ENCODE peak calls at places on chromosomes 3 and 15, in ten cellular contexts. One of them, this sample, is unnamed.

GRCh38 chr15:57541805-57542504 is 49.7 kb upstream of the MYZAP start:
- DNase-seq in EH: peak
- DNase-seq in Jurkat, Clone E6-1: peak
- DNase-seq in transverse colon: peak
- DNase-seq in CD8-positive, alpha-beta T cell: peak
- DNase-seq in effector memory CD8-positive, alpha-beta T cell: no peak
- DNase-seq in activated CD8-positive, alpha-beta memory T cell treated with anti-CD3 and anti-CD28 coated beads, Interleukin-2, amount 50 U/mL, for 48 hours: peak
- DNase-seq in CD8-positive, alpha-beta memory T cell: no peak
- DNase-seq in hepatocyte: peak
- DNase-seq in RKO: peak
- DNase-seq in this sample: peak

GRCh38 chr3:162096874-162097273 is 600.3 kb downstream of the OTOL1 start:
- DNase-seq in hepatocyte: no peak
- DNase-seq in CD8-positive, alpha-beta T cell: no peak
- DNase-seq in activated CD8-positive, alpha-beta memory T cell treated with anti-CD3 and anti-CD28 coated beads, Interleukin-2, amount 50 U/mL, for 48 hours: no peak
- DNase-seq in EH: no peak
- DNase-seq in transverse colon: no peak
- DNase-seq in Jurkat, Clone E6-1: no peak
- DNase-seq in CD8-positive, alpha-beta memory T cell: no peak
- DNase-seq in effector memory CD8-positive, alpha-beta T cell: no peak
- DNase-seq in RKO: peak
- DNase-seq in this sample: no peak

GRCh38 chr3:113353678-113354077 is 87.6 kb downstream of the CFAP44 start:
- DNase-seq in CD8-positive, alpha-beta memory T cell: no peak
- DNase-seq in Jurkat, Clone E6-1: no peak
- DNase-seq in CD8-positive, alpha-beta T cell: no peak
- DNase-seq in effector memory CD8-positive, alpha-beta T cell: no peak
- DNase-seq in hepatocyte: no peak
- DNase-seq in EH: no peak
- DNase-seq in transverse colon: no peak
- DNase-seq in RKO: no peak
- DNase-seq in activated CD8-positive, alpha-beta memory T cell treated with anti-CD3 and anti-CD28 coated beads, Interleukin-2, amount 50 U/mL, for 48 hours: no peak
- DNase-seq in this sample: no peak

GRCh38 chr15:80890341-80890972 is 99.2 kb downstream of the MESD start:
- DNase-seq in RKO: no peak
- DNase-seq in effector memory CD8-positive, alpha-beta T cell: no peak
- DNase-seq in EH: peak
- DNase-seq in CD8-positive, alpha-beta memory T cell: no peak
- DNase-seq in transverse colon: no peak
- DNase-seq in CD8-positive, alpha-beta T cell: no peak
- DNase-seq in Jurkat, Clone E6-1: no peak
- DNase-seq in activated CD8-positive, alpha-beta memory T cell treated with anti-CD3 and anti-CD28 coated beads, Interleukin-2, amount 50 U/mL, for 48 hours: no peak
- DNase-seq in hepatocyte: no peak
- DNase-seq in this sample: no peak

GRCh38 chr3:3745693-3746092 is 53.5 kb upstream of the LRRN1 start:
- DNase-seq in Jurkat, Clone E6-1: no peak
- DNase-seq in CD8-positive, alpha-beta memory T cell: no peak
- DNase-seq in EH: no peak
- DNase-seq in CD8-positive, alpha-beta T cell: no peak
- DNase-seq in activated CD8-positive, alpha-beta memory T cell treated with anti-CD3 and anti-CD28 coated beads, Interleukin-2, amount 50 U/mL, for 48 hours: no peak
- DNase-seq in hepatocyte: no peak
- DNase-seq in RKO: no peak
- DNase-seq in effector memory CD8-positive, alpha-beta T cell: no peak
- DNase-seq in transverse colon: no peak
- DNase-seq in this sample: no peak

GRCh38 chr15:87144775-87145174 is 1065.1 kb downstream of the AGBL1 start:
- DNase-seq in activated CD8-positive, alpha-beta memory T cell treated with anti-CD3 and anti-CD28 coated beads, Interleukin-2, amount 50 U/mL, for 48 hours: no peak
- DNase-seq in transverse colon: no peak
- DNase-seq in CD8-positive, alpha-beta memory T cell: no peak
- DNase-seq in hepatocyte: no peak
- DNase-seq in CD8-positive, alpha-beta T cell: no peak
- DNase-seq in EH: peak
- DNase-seq in effector memory CD8-positive, alpha-beta T cell: no peak
- DNase-seq in Jurkat, Clone E6-1: no peak
- DNase-seq in RKO: no peak
- DNase-seq in this sample: no peak

GRCh38 chr15:37789881-37790280 is 144.6 kb upstream of the TMCO5A start:
- DNase-seq in RKO: peak
- DNase-seq in Jurkat, Clone E6-1: no peak
- DNase-seq in CD8-positive, alpha-beta memory T cell: no peak
- DNase-seq in hepatocyte: no peak
- DNase-seq in activated CD8-positive, alpha-beta memory T cell treated with anti-CD3 and anti-CD28 coated beads, Interleukin-2, amount 50 U/mL, for 48 hours: no peak
- DNase-seq in effector memory CD8-positive, alpha-beta T cell: no peak
- DNase-seq in transverse colon: no peak
- DNase-seq in EH: peak
- DNase-seq in CD8-positive, alpha-beta T cell: no peak
- DNase-seq in this sample: no peak

GRCh38 chr15:33440911-33441310 is 130.1 kb downstream of the RYR3 start:
- DNase-seq in effector memory CD8-positive, alpha-beta T cell: no peak
- DNase-seq in hepatocyte: no peak
- DNase-seq in CD8-positive, alpha-beta T cell: no peak
- DNase-seq in transverse colon: no peak
- DNase-seq in Jurkat, Clone E6-1: no peak
- DNase-seq in RKO: no peak
- DNase-seq in CD8-positive, alpha-beta memory T cell: no peak
- DNase-seq in EH: no peak
- DNase-seq in activated CD8-positive, alpha-beta memory T cell treated with anti-CD3 and anti-CD28 coated beads, Interleukin-2, amount 50 U/mL, for 48 hours: no peak
- DNase-seq in this sample: no peak

GRCh38 chr3:72144773-72145505 is 360.0 kb upstream of the PROK2 start:
- DNase-seq in activated CD8-positive, alpha-beta memory T cell treated with anti-CD3 and anti-CD28 coated beads, Interleukin-2, amount 50 U/mL, for 48 hours: no peak
- DNase-seq in transverse colon: no peak
- DNase-seq in CD8-positive, alpha-beta memory T cell: no peak
- DNase-seq in RKO: no peak
- DNase-seq in Jurkat, Clone E6-1: peak
- DNase-seq in EH: no peak
- DNase-seq in CD8-positive, alpha-beta T cell: no peak
- DNase-seq in effector memory CD8-positive, alpha-beta T cell: no peak
- DNase-seq in hepatocyte: peak
- DNase-seq in this sample: no peak

GRCh38 chr15:74027688-74028087 is 33.2 kb downstream of the PML start:
- DNase-seq in EH: no peak
- DNase-seq in activated CD8-positive, alpha-beta memory T cell treated with anti-CD3 and anti-CD28 coated beads, Interleukin-2, amount 50 U/mL, for 48 hours: no peak
- DNase-seq in transverse colon: no peak
- DNase-seq in CD8-positive, alpha-beta memory T cell: no peak
- DNase-seq in CD8-positive, alpha-beta T cell: no peak
- DNase-seq in Jurkat, Clone E6-1: no peak
- DNase-seq in effector memory CD8-positive, alpha-beta T cell: no peak
- DNase-seq in RKO: no peak
- DNase-seq in hepatocyte: no peak
- DNase-seq in this sample: no peak

GRCh38 chr15:58065445-58066041 is at the start of gene ALDH1A2:
- DNase-seq in hepatocyte: peak
- DNase-seq in activated CD8-positive, alpha-beta memory T cell treated with anti-CD3 and anti-CD28 coated beads, Interleukin-2, amount 50 U/mL, for 48 hours: peak
- DNase-seq in transverse colon: peak
- DNase-seq in CD8-positive, alpha-beta T cell: no peak
- DNase-seq in CD8-positive, alpha-beta memory T cell: peak
- DNase-seq in EH: no peak
- DNase-seq in RKO: no peak
- DNase-seq in Jurkat, Clone E6-1: no peak
- DNase-seq in effector memory CD8-positive, alpha-beta T cell: no peak
- DNase-seq in this sample: no peak

GRCh38 chr3:23272820-23273219 is 69.7 kb downstream of the UBE2E2 start:
- DNase-seq in CD8-positive, alpha-beta memory T cell: no peak
- DNase-seq in RKO: no peak
- DNase-seq in CD8-positive, alpha-beta T cell: no peak
- DNase-seq in Jurkat, Clone E6-1: no peak
- DNase-seq in EH: no peak
- DNase-seq in transverse colon: no peak
- DNase-seq in hepatocyte: no peak
- DNase-seq in effector memory CD8-positive, alpha-beta T cell: no peak
- DNase-seq in activated CD8-positive, alpha-beta memory T cell treated with anti-CD3 and anti-CD28 coated beads, Interleukin-2, amount 50 U/mL, for 48 hours: no peak
- DNase-seq in this sample: no peak

GRCh38 chr3:171788546-171789351 is 21.5 kb downstream of the PLD1 start:
- DNase-seq in activated CD8-positive, alpha-beta memory T cell treated with anti-CD3 and anti-CD28 coated beads, Interleukin-2, amount 50 U/mL, for 48 hours: no peak
- DNase-seq in transverse colon: no peak
- DNase-seq in CD8-positive, alpha-beta T cell: no peak
- DNase-seq in effector memory CD8-positive, alpha-beta T cell: no peak
- DNase-seq in CD8-positive, alpha-beta memory T cell: no peak
- DNase-seq in hepatocyte: peak
- DNase-seq in EH: peak
- DNase-seq in Jurkat, Clone E6-1: peak
- DNase-seq in RKO: no peak
- DNase-seq in this sample: no peak

GRCh38 chr3:8629151-8630021 is 15.2 kb downstream of the SSUH2 start:
- DNase-seq in EH: peak
- DNase-seq in hepatocyte: peak
- DNase-seq in activated CD8-positive, alpha-beta memory T cell treated with anti-CD3 and anti-CD28 coated beads, Interleukin-2, amount 50 U/mL, for 48 hours: peak
- DNase-seq in transverse colon: peak
- DNase-seq in CD8-positive, alpha-beta T cell: peak
- DNase-seq in RKO: peak
- DNase-seq in effector memory CD8-positive, alpha-beta T cell: peak
- DNase-seq in CD8-positive, alpha-beta memory T cell: no peak
- DNase-seq in Jurkat, Clone E6-1: no peak
- DNase-seq in this sample: peak

GRCh38 chr3:132723024-132723462 is 834 bp upstream of the NPHP3 start:
- DNase-seq in Jurkat, Clone E6-1: no peak
- DNase-seq in activated CD8-positive, alpha-beta memory T cell treated with anti-CD3 and anti-CD28 coated beads, Interleukin-2, amount 50 U/mL, for 48 hours: no peak
- DNase-seq in RKO: no peak
- DNase-seq in CD8-positive, alpha-beta memory T cell: no peak
- DNase-seq in transverse colon: no peak
- DNase-seq in EH: no peak
- DNase-seq in CD8-positive, alpha-beta T cell: no peak
- DNase-seq in hepatocyte: no peak
- DNase-seq in effector memory CD8-positive, alpha-beta T cell: no peak
- DNase-seq in this sample: no peak

This sample was measured in thoracic aorta.